ENCODE peak calls at places on chromosomes 7 and 10, in six cellular contexts. K is A673, P is PC-9, O is astrocyte of the spinal cord, X is kidney epithelial cell, N is GM12865. S is an unnamed sample.

GRCh38 chr10:15789793-15790525 is 70.2 kb upstream of the ITGA8 start:
- DNase-seq in X (no peak), N (no peak), P (no peak), O (peak), K (no peak), S (peak)

GRCh38 chr10:19815478-19816419 is 483 bp upstream of the PLXDC2 start:
- DNase-seq in P (no peak), K (peak), X (no peak), O (peak), N (no peak), S (no peak)

GRCh38 chr7:119377-120163 is 72.8 kb upstream of the FAM20C start:
- DNase-seq in O (peak), N (no peak), X (no peak), P (no peak), K (peak), S (no peak)

GRCh38 chr10:122981066-122981464 is 864 bp downstream of the PSTK start:
- DNase-seq in O (peak), X (no peak), N (peak), P (no peak), K (peak), S (peak)

GRCh38 chr7:1043552-1044188 is 676 bp upstream of the GPR146 start:
- DNase-seq in N (no peak), K (peak), X (no peak), O (no peak), P (peak), S (no peak)

GRCh38 chr7:371119-371778 is 81.3 kb downstream of the FOXL3 start:
- DNase-seq in P (no peak), O (no peak), K (peak), X (no peak), N (no peak), S (no peak)

GRCh38 chr10:121710971-121711370 is 112.7 kb upstream of the FGFR2 start:
- DNase-seq in P (no peak), X (no peak), N (no peak), O (no peak), K (no peak), S (no peak)

GRCh38 chr10:91201213-91201996 is 19.1 kb upstream of the PCGF5 start:
- DNase-seq in K (no peak), X (no peak), N (peak), P (no peak), O (peak), S (no peak)

GRCh38 chr7:155194531-155195140 is 103.0 kb upstream of the INSIG1 start:
- DNase-seq in N (no peak), X (no peak), O (no peak), K (no peak), P (no peak), S (no peak)

DNA sequence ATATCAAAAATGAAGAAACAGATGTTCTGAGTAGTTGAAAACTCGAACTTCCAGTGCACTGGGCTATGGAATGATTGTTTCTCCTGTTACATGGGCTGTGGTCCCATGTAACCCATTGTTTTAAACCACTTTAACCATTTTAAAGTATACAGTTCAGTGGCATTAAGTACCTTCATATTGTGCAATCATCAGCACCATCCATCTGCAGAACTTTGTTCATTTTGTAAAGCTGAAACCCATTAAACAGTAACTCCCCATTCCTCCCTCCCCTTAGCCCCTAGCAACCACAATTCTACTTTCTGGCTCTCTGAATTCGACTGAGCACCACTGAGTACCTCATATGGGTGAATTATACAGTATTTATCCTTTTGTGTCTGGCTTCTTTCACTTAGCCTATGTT is 217.4 kb downstream of the LRMDA start:
- DNase-seq in P (no peak), K (no peak), O (no peak), N (no peak), X (peak), S (no peak)
- H3K4me3 ChIP-seq in P (no peak), K (no peak), O (no peak), N (no peak), X (no peak), S (no peak)

DNA sequence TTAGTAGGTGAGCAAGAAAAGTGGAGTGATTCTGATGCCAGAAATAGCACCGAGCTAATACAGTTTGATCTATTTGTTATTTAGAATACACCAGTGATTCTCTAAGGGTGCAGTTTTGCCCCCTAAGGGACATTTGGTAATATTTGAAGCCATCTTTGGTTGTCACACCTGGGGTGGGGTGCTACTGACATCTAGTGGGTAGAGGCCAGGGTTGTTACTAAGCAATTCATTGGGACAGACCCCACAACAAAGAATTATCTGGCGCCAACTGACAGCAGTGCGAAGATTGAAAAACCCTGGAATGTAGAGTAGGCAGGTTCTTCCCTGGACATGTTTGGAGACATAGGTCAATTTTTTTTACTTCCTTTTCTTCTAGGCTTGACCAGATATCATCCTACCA is 14.6 kb downstream of the PALS2 start:
- DNase-seq in K (peak), O (no peak), N (peak), P (no peak), X (no peak), S (peak)
- TF ChIP-seq CTCF in K (peak), O (peak), N (peak), P (peak), X (peak), S (peak)

DNA sequence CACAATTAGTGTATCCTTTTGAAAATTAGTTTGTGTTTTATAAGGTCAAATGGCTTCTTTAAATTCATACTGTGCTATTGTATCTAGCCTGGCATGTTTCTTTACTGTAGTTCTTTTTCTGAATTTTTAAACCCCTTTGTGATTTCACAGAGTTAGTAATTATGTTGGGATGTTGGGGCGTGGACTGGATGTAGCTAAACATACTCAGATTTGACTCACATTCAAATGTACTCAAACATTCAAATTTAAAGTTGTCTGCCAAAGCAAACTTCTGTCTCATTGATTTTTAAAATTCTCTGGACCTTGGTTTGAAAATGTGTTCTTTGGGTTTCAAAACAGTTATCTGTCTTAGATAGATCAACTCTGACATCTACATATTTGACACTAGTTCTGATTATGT is 7.2 kb upstream of the NRP1 start:
- DNase-seq in X (no peak), P (no peak), O (peak), N (no peak), K (no peak), S (peak)
- H3K4me3 ChIP-seq in X (no peak), P (no peak), O (no peak), N (no peak), K (no peak), S (peak)

GRCh38 chr7:132785861-132786260 is 209.6 kb upstream of the PLXNA4 start:
- DNase-seq in K (no peak), X (no peak), N (no peak), P (no peak), O (no peak), S (no peak)

GRCh38 chr7:132791036-132791435 is 214.8 kb upstream of the PLXNA4 start:
- DNase-seq in X (no peak), O (no peak), P (no peak), K (no peak), N (no peak), S (no peak)

GRCh38 chr7:132790104-132790503 is 213.8 kb upstream of the PLXNA4 start:
- DNase-seq in O (no peak), P (no peak), N (no peak), K (no peak), X (no peak), S (no peak)

GRCh38 chr7:132793474-132793873 is 217.2 kb upstream of the PLXNA4 start:
- DNase-seq in O (no peak), X (no peak), K (no peak), P (no peak), N (no peak), S (no peak)

DNA sequence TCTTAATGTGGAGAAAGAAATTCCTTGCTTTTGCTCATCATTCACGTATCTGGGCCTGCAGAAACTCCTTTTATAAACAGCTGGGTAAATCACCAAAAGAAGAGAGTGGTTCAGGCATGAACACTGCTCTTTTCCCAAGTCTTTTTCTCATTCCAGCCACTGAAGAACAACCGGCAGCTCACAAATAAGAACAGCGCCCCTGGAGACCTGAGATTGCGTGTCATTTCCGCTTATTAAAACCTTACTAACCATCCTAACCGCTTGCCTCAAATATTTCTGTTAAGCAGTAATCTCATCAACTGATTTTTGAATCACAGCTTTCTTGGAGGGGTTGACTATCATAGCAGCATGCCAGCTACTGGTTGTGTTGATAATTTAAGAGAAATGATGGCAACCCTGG is 213.0 kb upstream of the PLXNA4 start:
- DNase-seq in K (peak), P (no peak), X (no peak), O (no peak), N (no peak), S (no peak)
- TF ChIP-seq CTCF in K (no peak), P (no peak), X (no peak), O (no peak), N (no peak), S (no peak)

DNA sequence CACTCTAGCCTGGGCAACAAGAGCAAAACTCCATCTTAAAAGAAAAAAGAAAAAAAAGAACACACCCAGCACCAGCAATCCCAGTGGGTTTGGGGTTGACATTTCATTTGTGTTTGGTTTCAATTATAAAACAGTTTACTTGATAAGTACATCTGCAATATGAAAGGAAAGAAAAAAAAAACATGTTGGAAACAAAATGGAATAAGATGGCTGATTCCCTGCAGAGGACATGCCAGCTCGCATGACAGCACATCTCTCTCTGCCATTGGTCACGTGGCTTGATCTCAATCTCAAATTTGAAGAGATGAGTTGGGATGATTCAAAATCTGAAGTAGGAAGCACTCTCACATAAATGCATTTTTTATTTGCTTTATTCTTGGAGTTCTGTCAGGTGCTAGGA is 28.0 kb downstream of the MYOF start:
- DNase-seq in P (no peak), N (no peak), X (no peak), O (no peak), K (no peak), S (no peak)
- H3K4me3 ChIP-seq in P (no peak), N (no peak), X (no peak), O (no peak), K (no peak), S (no peak)

GRCh38 chr10:817371-817770 is 114.1 kb downstream of the LARP4B start:
- DNase-seq in X (no peak), P (no peak), O (no peak), K (no peak), N (no peak), S (peak)

GRCh38 chr10:816958-817357 is 114.5 kb downstream of the LARP4B start:
- DNase-seq in P (no peak), N (no peak), K (no peak), O (no peak), X (no peak), S (no peak)

GRCh38 chr10:813286-813685 is 118.2 kb downstream of the LARP4B start:
- DNase-seq in X (no peak), N (no peak), P (no peak), K (no peak), O (no peak), S (no peak)

GRCh38 chr10:814536-815302 is 116.8 kb downstream of the LARP4B start:
- DNase-seq in K (no peak), P (no peak), N (no peak), X (no peak), O (no peak), S (no peak)

GRCh38 chr10:815338-816104 is 116.0 kb downstream of the LARP4B start:
- DNase-seq in N (no peak), P (no peak), K (no peak), O (no peak), X (no peak), S (no peak)
- TF ChIP-seq CTCF in N (no peak), P (no peak), K (peak), O (peak), X (peak), S (peak)

GRCh38 chr7:128104109-128104742 is 73.0 kb upstream of the LRRC4 start:
- DNase-seq in P (no peak), K (peak), X (no peak), N (peak), O (no peak), S (peak)
- H3K4me3 ChIP-seq in P (no peak), K (peak), X (peak), N (peak), O (peak), S (peak)

GRCh38 chr7:158818325-158819213 is 10.7 kb downstream of the ESYT2 start:
- DNase-seq in N (peak), O (peak), P (peak), X (peak), K (no peak), S (peak)
- TF ChIP-seq CTCF in N (no peak), O (no peak), P (no peak), X (peak), K (no peak), S (no peak)

GRCh38 chr10:6072215-6072941 is 10.2 kb upstream of the IL2RA start:
- DNase-seq in K (no peak), N (peak), X (no peak), P (no peak), O (no peak), S (no peak)
- H3K4me3 ChIP-seq in K (no peak), N (peak), X (no peak), P (no peak), O (no peak), S (no peak)

GRCh38 chr10:69331161-69331560 is 52.9 kb downstream of the HK1 start:
- DNase-seq in P (no peak), K (no peak), X (no peak), N (no peak), O (no peak), S (no peak)

GRCh38 chr10:69335063-69335587 is 56.8 kb downstream of the HK1 start:
- DNase-seq in X (no peak), P (peak), N (peak), O (peak), K (no peak), S (peak)

GRCh38 chr10:69332278-69333010 is 54.1 kb downstream of the HK1 start:
- DNase-seq in X (no peak), N (no peak), P (peak), K (no peak), O (no peak), S (no peak)

GRCh38 chr10:69334258-69335062 is 56.2 kb downstream of the HK1 start:
- DNase-seq in N (peak), P (peak), X (no peak), O (no peak), K (no peak), S (no peak)

DNA sequence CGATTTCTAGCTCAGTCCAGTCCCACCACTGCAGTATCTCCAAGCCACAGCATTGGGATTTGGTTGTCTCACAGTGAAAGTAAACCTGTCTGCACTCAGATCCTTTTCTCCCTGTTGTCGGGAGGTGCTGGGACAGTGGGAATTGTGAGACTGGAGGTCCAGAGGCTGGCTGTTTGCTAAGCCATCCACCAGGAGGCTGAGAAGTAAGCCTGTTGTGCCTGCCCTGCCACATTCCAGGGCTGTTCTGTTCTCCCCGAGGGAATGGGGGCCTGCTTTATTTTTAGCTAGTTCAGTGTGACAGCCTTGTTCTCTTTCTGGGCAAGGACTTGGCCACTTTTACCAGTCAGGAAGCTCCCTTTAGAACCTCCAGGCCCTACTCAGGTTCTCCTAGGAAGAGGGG is 54.9 kb downstream of the HK1 start:
- DNase-seq in P (peak), K (peak), X (no peak), O (no peak), N (no peak), S (peak)
- TF ChIP-seq CTCF in P (peak), K (peak), X (no peak), O (peak), N (no peak), S (peak)